ENCODE peak calls at places on chromosomes 1 and 21, in eight cellular contexts. One of them, this sample, is unnamed.

GRCh38 chr1:66542811-66543767 is 9.1 kb downstream of the SGIP1 start:
- DNase-seq in astrocyte of the spinal cord: peak
- DNase-seq in RKO: no peak
- DNase-seq in HAP-1: peak
- DNase-seq in GM10248: no peak
- DNase-seq in stimulated activated CD4-positive, alpha-beta T cell treated with anti-CD3 and anti-CD28 coated beads, Interleukin-2, amount 100 ng/mL, for 48 hours: no peak
- DNase-seq in left ventricle myocardium superior: peak
- DNase-seq in NCI-H345: peak
- DNase-seq in this sample: no peak

GRCh38 chr1:85188530-85188929 is 12.3 kb downstream of the SYDE2 start:
- DNase-seq in left ventricle myocardium superior: no peak
- DNase-seq in GM10248: no peak
- DNase-seq in astrocyte of the spinal cord: peak
- DNase-seq in stimulated activated CD4-positive, alpha-beta T cell treated with anti-CD3 and anti-CD28 coated beads, Interleukin-2, amount 100 ng/mL, for 48 hours: no peak
- DNase-seq in RKO: no peak
- DNase-seq in NCI-H345: no peak
- DNase-seq in HAP-1: no peak
- DNase-seq in this sample: no peak

GRCh38 chr1:215243275-215244054 is 160.9 kb downstream of the KCNK2 start:
- DNase-seq in NCI-H345: no peak
- DNase-seq in HAP-1: no peak
- DNase-seq in astrocyte of the spinal cord: peak
- DNase-seq in stimulated activated CD4-positive, alpha-beta T cell treated with anti-CD3 and anti-CD28 coated beads, Interleukin-2, amount 100 ng/mL, for 48 hours: no peak
- DNase-seq in GM10248: no peak
- DNase-seq in RKO: no peak
- DNase-seq in left ventricle myocardium superior: no peak
- DNase-seq in this sample: no peak

GRCh38 chr1:61337981-61338848 is 255.9 kb downstream of the NFIA start:
- DNase-seq in stimulated activated CD4-positive, alpha-beta T cell treated with anti-CD3 and anti-CD28 coated beads, Interleukin-2, amount 100 ng/mL, for 48 hours: no peak
- DNase-seq in left ventricle myocardium superior: peak
- DNase-seq in astrocyte of the spinal cord: peak
- DNase-seq in HAP-1: peak
- DNase-seq in NCI-H345: peak
- DNase-seq in GM10248: no peak
- DNase-seq in RKO: peak
- DNase-seq in this sample: no peak

GRCh38 chr1:38087676-38088075 is 41.1 kb upstream of the POU3F1 start:
- DNase-seq in NCI-H345: no peak
- DNase-seq in stimulated activated CD4-positive, alpha-beta T cell treated with anti-CD3 and anti-CD28 coated beads, Interleukin-2, amount 100 ng/mL, for 48 hours: no peak
- DNase-seq in GM10248: no peak
- DNase-seq in HAP-1: no peak
- DNase-seq in astrocyte of the spinal cord: no peak
- DNase-seq in RKO: no peak
- DNase-seq in left ventricle myocardium superior: no peak
- DNase-seq in this sample: no peak

GRCh38 chr1:12513176-12513575 is 104.8 kb downstream of the DHRS3 start:
- DNase-seq in astrocyte of the spinal cord: no peak
- DNase-seq in RKO: no peak
- DNase-seq in stimulated activated CD4-positive, alpha-beta T cell treated with anti-CD3 and anti-CD28 coated beads, Interleukin-2, amount 100 ng/mL, for 48 hours: no peak
- DNase-seq in HAP-1: no peak
- DNase-seq in left ventricle myocardium superior: no peak
- DNase-seq in NCI-H345: no peak
- DNase-seq in GM10248: no peak
- DNase-seq in this sample: no peak

GRCh38 chr1:228753933-228754332 is 18.7 kb downstream of the RHOU start:
- DNase-seq in stimulated activated CD4-positive, alpha-beta T cell treated with anti-CD3 and anti-CD28 coated beads, Interleukin-2, amount 100 ng/mL, for 48 hours: no peak
- DNase-seq in HAP-1: no peak
- DNase-seq in astrocyte of the spinal cord: no peak
- DNase-seq in NCI-H345: no peak
- DNase-seq in left ventricle myocardium superior: no peak
- DNase-seq in GM10248: no peak
- DNase-seq in RKO: no peak
- DNase-seq in this sample: no peak

GRCh38 chr1:208129489-208129888 is 114.7 kb downstream of the PLXNA2 start:
- DNase-seq in GM10248: no peak
- DNase-seq in stimulated activated CD4-positive, alpha-beta T cell treated with anti-CD3 and anti-CD28 coated beads, Interleukin-2, amount 100 ng/mL, for 48 hours: no peak
- DNase-seq in NCI-H345: no peak
- DNase-seq in left ventricle myocardium superior: no peak
- DNase-seq in RKO: no peak
- DNase-seq in HAP-1: no peak
- DNase-seq in astrocyte of the spinal cord: no peak
- DNase-seq in this sample: no peak

GRCh38 chr1:56527548-56528302 is 51.6 kb downstream of the PLPP3 start:
- DNase-seq in NCI-H345: peak
- DNase-seq in HAP-1: peak
- DNase-seq in RKO: no peak
- DNase-seq in astrocyte of the spinal cord: no peak
- DNase-seq in GM10248: no peak
- DNase-seq in stimulated activated CD4-positive, alpha-beta T cell treated with anti-CD3 and anti-CD28 coated beads, Interleukin-2, amount 100 ng/mL, for 48 hours: no peak
- DNase-seq in left ventricle myocardium superior: no peak
- DNase-seq in this sample: no peak

GRCh38 chr1:100325415-100326324 is 26.6 kb upstream of the CDC14A start:
- DNase-seq in NCI-H345: no peak
- DNase-seq in left ventricle myocardium superior: no peak
- DNase-seq in HAP-1: no peak
- DNase-seq in GM10248: no peak
- DNase-seq in astrocyte of the spinal cord: no peak
- DNase-seq in stimulated activated CD4-positive, alpha-beta T cell treated with anti-CD3 and anti-CD28 coated beads, Interleukin-2, amount 100 ng/mL, for 48 hours: no peak
- DNase-seq in RKO: no peak
- DNase-seq in this sample: no peak

GRCh38 chr1:109133815-109134214 is 19.9 kb downstream of the ELAPOR1 start:
- DNase-seq in stimulated activated CD4-positive, alpha-beta T cell treated with anti-CD3 and anti-CD28 coated beads, Interleukin-2, amount 100 ng/mL, for 48 hours: no peak
- DNase-seq in left ventricle myocardium superior: peak
- DNase-seq in RKO: no peak
- DNase-seq in HAP-1: no peak
- DNase-seq in NCI-H345: no peak
- DNase-seq in astrocyte of the spinal cord: no peak
- DNase-seq in GM10248: peak
- DNase-seq in this sample: no peak

GRCh38 chr1:14571810-14572767 is 26.4 kb upstream of the KAZN start:
- DNase-seq in GM10248: peak
- DNase-seq in RKO: no peak
- DNase-seq in HAP-1: peak
- DNase-seq in NCI-H345: no peak
- DNase-seq in left ventricle myocardium superior: no peak
- DNase-seq in astrocyte of the spinal cord: no peak
- DNase-seq in stimulated activated CD4-positive, alpha-beta T cell treated with anti-CD3 and anti-CD28 coated beads, Interleukin-2, amount 100 ng/mL, for 48 hours: no peak
- DNase-seq in this sample: no peak

GRCh38 chr1:234721476-234722266 is 111.7 kb upstream of the IRF2BP2 start:
- DNase-seq in RKO: no peak
- DNase-seq in GM10248: no peak
- DNase-seq in astrocyte of the spinal cord: peak
- DNase-seq in HAP-1: no peak
- DNase-seq in NCI-H345: no peak
- DNase-seq in stimulated activated CD4-positive, alpha-beta T cell treated with anti-CD3 and anti-CD28 coated beads, Interleukin-2, amount 100 ng/mL, for 48 hours: no peak
- DNase-seq in left ventricle myocardium superior: peak
- DNase-seq in this sample: no peak

GRCh38 chr1:83990734-83991133 is 8.2 kb downstream of the TTLL7 start:
- DNase-seq in HAP-1: no peak
- DNase-seq in stimulated activated CD4-positive, alpha-beta T cell treated with anti-CD3 and anti-CD28 coated beads, Interleukin-2, amount 100 ng/mL, for 48 hours: no peak
- DNase-seq in NCI-H345: no peak
- DNase-seq in left ventricle myocardium superior: no peak
- DNase-seq in astrocyte of the spinal cord: no peak
- DNase-seq in GM10248: no peak
- DNase-seq in RKO: no peak
- DNase-seq in this sample: no peak

GRCh38 chr1:236603896-236604217 is 459 bp downstream of the HEATR1 start:
- DNase-seq in GM10248: no peak
- DNase-seq in RKO: peak
- DNase-seq in left ventricle myocardium superior: no peak
- DNase-seq in NCI-H345: no peak
- DNase-seq in astrocyte of the spinal cord: peak
- DNase-seq in HAP-1: peak
- DNase-seq in stimulated activated CD4-positive, alpha-beta T cell treated with anti-CD3 and anti-CD28 coated beads, Interleukin-2, amount 100 ng/mL, for 48 hours: no peak
- DNase-seq in this sample: peak

GRCh38 chr1:154595621-154596020 is 12.4 kb downstream of the ADAR start:
- DNase-seq in HAP-1: no peak
- DNase-seq in stimulated activated CD4-positive, alpha-beta T cell treated with anti-CD3 and anti-CD28 coated beads, Interleukin-2, amount 100 ng/mL, for 48 hours: no peak
- DNase-seq in RKO: peak
- DNase-seq in NCI-H345: no peak
- DNase-seq in astrocyte of the spinal cord: peak
- DNase-seq in left ventricle myocardium superior: no peak
- DNase-seq in GM10248: no peak
- DNase-seq in this sample: no peak

GRCh38 chr1:20047058-20047457 is 22.9 kb upstream of the PLA2G5 start:
- DNase-seq in GM10248: no peak
- DNase-seq in RKO: no peak
- DNase-seq in astrocyte of the spinal cord: no peak
- DNase-seq in NCI-H345: no peak
- DNase-seq in stimulated activated CD4-positive, alpha-beta T cell treated with anti-CD3 and anti-CD28 coated beads, Interleukin-2, amount 100 ng/mL, for 48 hours: no peak
- DNase-seq in left ventricle myocardium superior: no peak
- DNase-seq in HAP-1: no peak
- DNase-seq in this sample: no peak

GRCh38 chr1:207283421-207283820 is 38.1 kb upstream of the CD55 start:
- DNase-seq in astrocyte of the spinal cord: no peak
- DNase-seq in HAP-1: no peak
- DNase-seq in GM10248: no peak
- DNase-seq in NCI-H345: no peak
- DNase-seq in stimulated activated CD4-positive, alpha-beta T cell treated with anti-CD3 and anti-CD28 coated beads, Interleukin-2, amount 100 ng/mL, for 48 hours: no peak
- DNase-seq in RKO: no peak
- DNase-seq in left ventricle myocardium superior: no peak
- DNase-seq in this sample: no peak

GRCh38 chr21:34599534-34600101 is 15.3 kb downstream of the RCAN1 start:
- DNase-seq in astrocyte of the spinal cord: no peak
- DNase-seq in HAP-1: no peak
- DNase-seq in RKO: no peak
- DNase-seq in GM10248: no peak
- DNase-seq in left ventricle myocardium superior: no peak
- DNase-seq in NCI-H345: peak
- DNase-seq in stimulated activated CD4-positive, alpha-beta T cell treated with anti-CD3 and anti-CD28 coated beads, Interleukin-2, amount 100 ng/mL, for 48 hours: no peak
- DNase-seq in this sample: no peak

GRCh38 chr1:184531296-184531695 is 144.5 kb downstream of the C1orf21 start:
- DNase-seq in astrocyte of the spinal cord: no peak
- DNase-seq in RKO: no peak
- DNase-seq in left ventricle myocardium superior: no peak
- DNase-seq in NCI-H345: no peak
- DNase-seq in GM10248: no peak
- DNase-seq in HAP-1: no peak
- DNase-seq in stimulated activated CD4-positive, alpha-beta T cell treated with anti-CD3 and anti-CD28 coated beads, Interleukin-2, amount 100 ng/mL, for 48 hours: no peak
- DNase-seq in this sample: no peak

GRCh38 chr1:88936760-88937342 is 45.5 kb upstream of the GTF2B start:
- DNase-seq in GM10248: no peak
- DNase-seq in astrocyte of the spinal cord: no peak
- DNase-seq in left ventricle myocardium superior: no peak
- DNase-seq in stimulated activated CD4-positive, alpha-beta T cell treated with anti-CD3 and anti-CD28 coated beads, Interleukin-2, amount 100 ng/mL, for 48 hours: no peak
- DNase-seq in RKO: no peak
- DNase-seq in HAP-1: no peak
- DNase-seq in NCI-H345: no peak
- DNase-seq in this sample: no peak

GRCh38 chr1:76862447-76862846 is 4.8 kb upstream of the ST6GALNAC5 start:
- DNase-seq in astrocyte of the spinal cord: peak
- DNase-seq in RKO: peak
- DNase-seq in HAP-1: no peak
- DNase-seq in stimulated activated CD4-positive, alpha-beta T cell treated with anti-CD3 and anti-CD28 coated beads, Interleukin-2, amount 100 ng/mL, for 48 hours: no peak
- DNase-seq in GM10248: no peak
- DNase-seq in NCI-H345: no peak
- DNase-seq in left ventricle myocardium superior: no peak
- DNase-seq in this sample: no peak

GRCh38 chr1:95018602-95019369 is 54.0 kb downstream of the ALG14 start:
- DNase-seq in left ventricle myocardium superior: no peak
- DNase-seq in astrocyte of the spinal cord: peak
- DNase-seq in HAP-1: no peak
- DNase-seq in NCI-H345: no peak
- DNase-seq in GM10248: no peak
- DNase-seq in RKO: no peak
- DNase-seq in stimulated activated CD4-positive, alpha-beta T cell treated with anti-CD3 and anti-CD28 coated beads, Interleukin-2, amount 100 ng/mL, for 48 hours: no peak
- DNase-seq in this sample: no peak

GRCh38 chr1:99305626-99306025 is 41.3 kb downstream of the PLPPR4 start:
- DNase-seq in RKO: no peak
- DNase-seq in left ventricle myocardium superior: no peak
- DNase-seq in GM10248: no peak
- DNase-seq in HAP-1: no peak
- DNase-seq in stimulated activated CD4-positive, alpha-beta T cell treated with anti-CD3 and anti-CD28 coated beads, Interleukin-2, amount 100 ng/mL, for 48 hours: no peak
- DNase-seq in astrocyte of the spinal cord: no peak
- DNase-seq in NCI-H345: no peak
- DNase-seq in this sample: no peak

GRCh38 chr1:71304125-71304524 is 223.3 kb upstream of the ZRANB2 start:
- DNase-seq in RKO: no peak
- DNase-seq in HAP-1: no peak
- DNase-seq in left ventricle myocardium superior: no peak
- DNase-seq in NCI-H345: no peak
- DNase-seq in GM10248: no peak
- DNase-seq in stimulated activated CD4-positive, alpha-beta T cell treated with anti-CD3 and anti-CD28 coated beads, Interleukin-2, amount 100 ng/mL, for 48 hours: no peak
- DNase-seq in astrocyte of the spinal cord: no peak
- DNase-seq in this sample: no peak

This sample was measured in effector memory CD8-positive, alpha-beta T cell.